ENCODE peak calls at places on chromosomes 11 and 22, in five cellular contexts. A, D, E, K and B are unnamed samples.

GRCh38 chr11:10272132-10272531 is 21.9 kb downstream of the SBF2 start:
- DNase-seq in A (no peak), D (no peak), E (no peak), K (no peak), B (peak; percentile 66)

GRCh38 chr11:44709281-44709562 is 17.5 kb upstream of the TSPAN18 start:
- DNase-seq in A (no peak), D (no peak), E (no peak), K (no peak), B (no peak)

GRCh38 chr11:19595840-19596751 is 116.5 kb upstream of the NAV2 start:
- DNase-seq in A (peak; percentile 10), D (no peak), E (no peak), K (no peak), B (peak; percentile 33)

GRCh38 chr22:45197606-45198462 is 34.1 kb downstream of the NUP50 start:
- DNase-seq in A (no peak), D (no peak), E (no peak), K (no peak), B (no peak)

GRCh38 chr11:61294717-61295595 is at the start of gene VWCE:
- DNase-seq in A (no peak), D (no peak), E (peak; percentile 71), K (peak; percentile 26), B (peak; percentile 91)

GRCh38 chr22:33335611-33336279 is 277.6 kb upstream of the SYN3 start:
- DNase-seq in A (no peak), D (no peak), E (no peak), K (no peak), B (no peak)

GRCh38 chr22:43923191-43923590 is 414 bp upstream of the PNPLA3 start:
- DNase-seq in A (no peak), D (no peak), E (no peak), K (no peak), B (no peak)

GRCh38 chr11:134178275-134178674 is 45.5 kb downstream of the NCAPD3 start:
- DNase-seq in A (no peak), D (no peak), E (no peak), K (no peak), B (no peak)

GRCh38 chr11:2138075-2138435 is 1.1 kb downstream of the IGF2 start:
- DNase-seq in A (no peak), D (no peak), E (no peak), K (no peak), B (no peak)

GRCh38 chr11:119592642-119593041 is 136.4 kb downstream of the NECTIN1 start:
- DNase-seq in A (no peak), D (no peak), E (no peak), K (peak; percentile 69), B (no peak)

GRCh38 chr11:64250875-64251721 is at the start of gene PLCB3:
- DNase-seq in A (no peak), D (peak; percentile 92), E (peak; percentile 71), K (peak; percentile 52), B (peak; percentile 95)

GRCh38 chr11:128453444-128454336 is 133.7 kb downstream of the ETS1 start:
- DNase-seq in A (peak; percentile 46), D (no peak), E (peak; percentile 59), K (peak; percentile 85), B (no peak)

GRCh38 chr11:120302001-120302805 is 22.9 kb upstream of the TLCD5 start:
- DNase-seq in A (no peak), D (no peak), E (peak; percentile 86), K (peak; percentile 96), B (peak; percentile 91)

GRCh38 chr22:27331526-27332281 is 469.9 kb downstream of the MN1 start:
- DNase-seq in A (no peak), D (no peak), E (peak; percentile 34), K (no peak), B (peak; percentile 58)

GRCh38 chr11:94909371-94909820 is 64.0 kb downstream of the CWC15 start:
- DNase-seq in A (no peak), D (no peak), E (no peak), K (no peak), B (no peak)

GRCh38 chr11:129373489-129373953 is 2.1 kb upstream of the BARX2 start:
- DNase-seq in A (no peak), D (no peak), E (no peak), K (no peak), B (no peak)

GRCh38 chr11:114392735-114393667 is 7.3 kb downstream of the C11orf71 start:
- DNase-seq in A (no peak), D (no peak), E (no peak), K (no peak), B (no peak)

GRCh38 chr22:40414306-40414705 is 43.9 kb downstream of the SGSM3 start:
- DNase-seq in A (no peak), D (no peak), E (no peak), K (no peak), B (no peak)

GRCh38 chr11:119405986-119406385 is 17.0 kb downstream of the THY1 start:
- DNase-seq in A (no peak), D (no peak), E (no peak), K (no peak), B (no peak)

GRCh38 chr11:117663389-117663788 is 133.6 kb downstream of the DSCAML1 start:
- DNase-seq in A (no peak), D (no peak), E (no peak), K (no peak), B (no peak)

GRCh38 chr22:44286673-44287072 is 26.1 kb downstream of the SHISAL1 start:
- DNase-seq in A (no peak), D (no peak), E (no peak), K (no peak), B (no peak)

GRCh38 chr11:58919561-58919960 is 19.7 kb upstream of the GLYATL1 start:
- DNase-seq in A (no peak), D (no peak), E (no peak), K (no peak), B (no peak)

GRCh38 chr11:7936615-7937014 is 4.9 kb downstream of the OR10A3 start:
- DNase-seq in A (no peak), D (no peak), E (peak; percentile 92), K (no peak), B (no peak)

GRCh38 chr11:1130276-1131032 is 27.3 kb upstream of the MUC5AC start:
- DNase-seq in A (no peak), D (no peak), E (peak; percentile 25), K (no peak), B (peak; percentile 66)

GRCh38 chr22:42780070-42780540 is 59.4 kb upstream of the A4GALT start:
- DNase-seq in A (peak; percentile 80), D (peak; percentile 54), E (peak; percentile 51), K (peak; percentile 94), B (peak; percentile 51)

GRCh38 chr11:65217441-65218423 is 36.0 kb downstream of the CAPN1 start:
- DNase-seq in A (no peak), D (no peak), E (no peak), K (no peak), B (no peak)

DNA sequence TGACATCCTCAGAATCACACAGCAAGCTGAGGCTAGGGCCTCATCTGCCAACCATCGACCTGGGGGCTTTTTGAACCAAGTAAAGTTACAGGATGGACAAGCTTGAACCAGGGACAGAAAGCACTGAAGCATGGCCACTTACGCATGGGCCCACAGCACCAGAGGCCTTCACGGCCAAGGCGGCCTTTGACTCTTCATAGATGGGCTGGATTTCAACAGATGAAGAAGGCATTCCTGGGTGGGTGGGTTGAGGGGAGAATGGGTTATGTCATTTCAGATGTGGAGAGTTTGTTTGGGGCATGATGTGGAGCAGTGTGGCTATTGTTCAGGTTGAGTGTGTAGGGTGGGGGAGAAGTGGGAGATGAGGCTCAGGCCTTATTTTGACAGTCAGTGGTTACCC is 60.2 kb downstream of the LRRC32 start:
- DNase-seq in A (no peak), D (no peak), E (no peak), K (no peak), B (no peak)
- H3K27ac ChIP-seq in A (no peak overlapping the region), D (no peak overlapping the region), E (no peak overlapping the region), K (no peak overlapping the region), B (no peak overlapping the region)

GRCh38 chr22:46553189-46553588 is 15.8 kb upstream of the CELSR1 start:
- DNase-seq in A (no peak), D (no peak), E (no peak), K (no peak), B (no peak)

GRCh38 chr22:46551996-46552395 is 14.6 kb upstream of the CELSR1 start:
- DNase-seq in A (no peak), D (no peak), E (no peak), K (no peak), B (no peak)

GRCh38 chr22:46549971-46550641 is 12.7 kb upstream of the CELSR1 start:
- DNase-seq in A (no peak), D (no peak), E (no peak), K (no peak), B (no peak)

GRCh38 chr22:46549565-46549840 is 12.1 kb upstream of the CELSR1 start:
- DNase-seq in A (no peak), D (no peak), E (no peak), K (no peak), B (no peak)

GRCh38 chr22:46551321-46551720 is 13.9 kb upstream of the CELSR1 start:
- DNase-seq in A (no peak), D (no peak), E (no peak), K (no peak), B (no peak)
- TF ChIP-seq POLR2AphosphoS5 in A (no peak), D (no peak), E (no peak), K (no peak), B (no peak)

DNA sequence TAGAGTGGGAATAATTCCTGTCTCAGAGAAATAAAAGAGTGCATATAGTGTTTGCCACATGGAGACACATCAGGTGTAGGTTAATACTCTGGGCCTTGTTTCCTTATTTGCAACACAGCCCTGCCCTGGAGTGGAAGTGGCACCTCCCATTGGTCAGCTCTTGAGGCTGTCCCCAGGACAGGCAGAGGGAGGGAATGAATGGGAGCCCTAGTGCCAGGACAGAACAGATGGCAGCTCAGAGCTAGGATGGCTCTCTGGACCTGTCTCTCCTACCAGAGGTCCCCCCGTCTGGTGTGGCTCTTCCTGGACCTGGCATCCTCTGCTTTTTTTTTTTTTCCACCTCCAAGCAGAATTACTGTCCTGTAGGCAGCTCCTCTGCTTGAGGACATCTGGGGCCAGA is 35.6 kb downstream of the LIMK2 start:
- DNase-seq in A (no peak), D (no peak), E (no peak), K (no peak), B (peak; percentile 53)
- H3K27ac ChIP-seq in A (no peak overlapping the region), D (no peak overlapping the region), E (peak overlapping the region; percentile 70), K (peak overlapping the region; percentile 88), B (peak overlapping the region; percentile 48)

GRCh38 chr11:69311767-69312385 is 17.9 kb downstream of the MYEOV start:
- DNase-seq in A (no peak), D (no peak), E (no peak), K (no peak), B (no peak)

GRCh38 chr11:69309800-69310280 is 15.9 kb downstream of the MYEOV start:
- DNase-seq in A (no peak), D (no peak), E (no peak), K (no peak), B (no peak)

GRCh38 chr11:69310934-69311766 is 17.2 kb downstream of the MYEOV start:
- DNase-seq in A (no peak), D (no peak), E (no peak), K (no peak), B (no peak)

GRCh38 chr11:69308936-69309799 is 15.2 kb downstream of the MYEOV start:
- DNase-seq in A (no peak), D (no peak), E (no peak), K (no peak), B (no peak)

DNA sequence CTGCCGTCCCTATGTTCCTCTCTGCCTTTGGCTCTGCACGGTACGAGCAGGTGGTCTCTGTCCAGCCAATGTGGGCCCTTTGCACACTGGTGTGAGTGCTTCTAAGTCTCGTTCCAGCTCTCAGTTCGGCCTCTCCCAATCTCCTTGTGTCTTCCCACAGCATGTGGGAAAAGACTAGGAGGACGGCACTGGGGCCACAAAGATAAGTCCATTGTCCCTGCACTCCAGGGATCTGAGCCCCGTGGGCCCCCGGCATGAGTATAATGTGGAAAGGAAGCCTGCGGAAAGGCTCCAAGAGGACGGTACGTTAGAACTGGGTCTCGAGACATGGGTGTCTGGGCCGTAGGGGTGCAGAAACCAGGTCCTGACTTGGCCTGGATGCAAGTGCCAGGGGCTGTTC is 16.4 kb downstream of the MYEOV start:
- DNase-seq in A (no peak), D (no peak), E (no peak), K (no peak), B (no peak)
- TF ChIP-seq POLR2AphosphoS5 in A (no peak), D (no peak), E (no peak), K (no peak), B (no peak)